ENCODE peak calls at places on chromosomes 13 and 19, in four cellular contexts. I is uterus, M is body of pancreas, A is IMR-90. J is an unnamed sample.

GRCh38 chr13:65265988-65266387 is 1964.1 kb downstream of the PCDH9 start:
- DNase-seq in I (no peak), A (no peak), M (no peak), J (no peak)

GRCh38 chr13:34682406-34682805 is 259.7 kb upstream of the NBEA start:
- DNase-seq in M (no peak), A (no peak), I (no peak), J (no peak)

GRCh38 chr19:53131085-53131484 is 1.6 kb downstream of the ZNF415 start:
- DNase-seq in M (no peak), I (no peak), A (no peak), J (no peak)

GRCh38 chr13:79589605-79590511 is 108.9 kb downstream of the NDFIP2 start:
- DNase-seq in M (no peak), A (no peak), I (no peak), J (no peak)

GRCh38 chr13:30158774-30159445 is 148.4 kb downstream of the KATNAL1 start:
- DNase-seq in I (peak; percentile 55), A (peak; percentile 71), M (no peak), J (peak; percentile 75)

GRCh38 chr13:92842145-92842544 is 384.5 kb upstream of the GPC6 start:
- DNase-seq in M (no peak), A (peak; percentile 88), I (no peak), J (no peak)

GRCh38 chr19:40703029-40703755 is 12.7 kb upstream of the NUMBL start:
- DNase-seq in A (no peak), M (no peak), I (no peak), J (no peak)

GRCh38 chr19:790971-791604 is 6.2 kb upstream of the PTBP1 start:
- DNase-seq in I (no peak), M (no peak), A (no peak), J (no peak)

GRCh38 chr19:49327878-49328544 is 3.0 kb upstream of the SLC6A16 start:
- DNase-seq in M (no peak), I (no peak), A (peak; percentile 23), J (no peak)

GRCh38 chr13:28805193-28805819 is 14.8 kb upstream of the MTUS2 start:
- DNase-seq in M (no peak), A (no peak), I (no peak), J (no peak)

GRCh38 chr13:113555141-113555540 is 29.4 kb upstream of the TFDP1 start:
- DNase-seq in A (no peak), M (no peak), I (no peak), J (no peak)

GRCh38 chr13:73657821-73658540 is 476.2 kb downstream of the KLF12 start:
- DNase-seq in A (no peak), M (peak; percentile 69), I (peak; percentile 19), J (no peak)

GRCh38 chr19:14542721-14543328 is 13.4 kb downstream of the TECR start:
- DNase-seq in A (no peak), I (no peak), M (no peak), J (no peak)

GRCh38 chr13:89214115-89214514 is 1542.9 kb downstream of the SLITRK5 start:
- DNase-seq in A (no peak), I (no peak), M (no peak), J (no peak)

GRCh38 chr13:100280681-100281080 is 191.8 kb downstream of the PCCA start:
- DNase-seq in M (no peak), I (no peak), A (peak; percentile 14), J (no peak)

DNA sequence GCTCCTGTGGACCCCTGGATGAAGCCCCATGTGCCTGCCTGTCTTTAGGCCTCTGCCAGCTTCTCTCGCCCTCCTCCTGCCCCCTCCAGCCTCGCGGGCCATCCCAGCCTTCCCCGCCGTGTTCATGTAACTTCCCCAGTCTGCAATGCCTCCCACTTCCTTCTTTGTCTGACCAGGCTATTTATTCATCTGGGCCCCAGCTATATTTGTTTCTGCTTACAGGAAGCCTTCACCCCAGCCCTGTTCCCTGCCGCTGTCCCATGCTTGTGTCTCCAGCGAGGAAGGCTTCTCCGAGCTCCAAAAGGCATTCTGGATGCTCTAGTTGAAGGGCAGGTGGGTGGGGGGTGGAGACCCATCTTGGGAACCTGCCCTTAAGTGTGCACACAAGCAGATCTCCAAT is 7.9 kb upstream of the C3 start:
- DNase-seq in A (no peak), M (no peak), I (no peak), J (peak; percentile 52)
- H3K27ac ChIP-seq in A (no peak overlapping the region), M (no peak overlapping the region), I (no peak overlapping the region), J (no peak overlapping the region)

DNA sequence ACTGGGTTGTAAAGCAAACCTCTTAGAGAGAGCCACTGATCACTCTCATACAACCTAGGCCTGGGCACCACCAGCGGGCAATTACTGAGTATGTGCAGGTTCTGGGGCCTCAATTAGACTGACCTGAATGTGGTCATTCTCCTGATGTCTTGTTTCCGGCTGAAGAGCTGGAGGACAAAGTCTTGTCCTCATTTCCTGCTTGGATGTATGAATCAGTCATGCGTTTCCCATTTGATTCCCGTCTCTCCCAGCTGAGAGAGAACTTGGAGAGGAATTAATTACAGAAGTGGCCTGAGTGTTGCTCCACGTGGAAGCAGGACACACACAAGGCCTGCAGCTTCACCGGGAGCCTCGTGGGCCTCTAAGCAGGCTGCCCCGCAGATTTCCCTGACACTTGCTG is 799.3 kb upstream of the ARGLU1 start:
- DNase-seq in A (peak; percentile 58), I (no peak), M (no peak), J (no peak)
- TF ChIP-seq POLR2A in A (no peak), I (no peak), M (no peak), J (no peak)

DNA sequence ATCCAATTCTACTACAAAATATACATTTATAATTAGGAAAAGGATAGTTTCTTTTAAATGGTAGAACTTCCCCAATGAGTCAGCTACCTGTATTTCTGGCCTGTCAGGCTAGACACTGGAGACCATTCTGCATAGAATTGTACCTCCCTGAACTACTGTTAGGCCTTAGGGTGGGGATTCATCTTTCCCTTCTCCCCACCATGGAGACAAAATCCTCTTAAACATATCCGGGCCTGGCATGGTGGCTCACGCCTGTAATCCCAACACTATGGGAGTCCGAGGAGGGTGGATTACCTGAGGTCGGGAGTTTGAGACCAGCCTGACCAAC is 24.5 kb upstream of the TPT1 start:
- DNase-seq in A (no peak), M (no peak), I (no peak), J (no peak)
- H3K27ac ChIP-seq in A (no peak overlapping the region), M (no peak overlapping the region), I (no peak overlapping the region), J (no peak overlapping the region)

DNA sequence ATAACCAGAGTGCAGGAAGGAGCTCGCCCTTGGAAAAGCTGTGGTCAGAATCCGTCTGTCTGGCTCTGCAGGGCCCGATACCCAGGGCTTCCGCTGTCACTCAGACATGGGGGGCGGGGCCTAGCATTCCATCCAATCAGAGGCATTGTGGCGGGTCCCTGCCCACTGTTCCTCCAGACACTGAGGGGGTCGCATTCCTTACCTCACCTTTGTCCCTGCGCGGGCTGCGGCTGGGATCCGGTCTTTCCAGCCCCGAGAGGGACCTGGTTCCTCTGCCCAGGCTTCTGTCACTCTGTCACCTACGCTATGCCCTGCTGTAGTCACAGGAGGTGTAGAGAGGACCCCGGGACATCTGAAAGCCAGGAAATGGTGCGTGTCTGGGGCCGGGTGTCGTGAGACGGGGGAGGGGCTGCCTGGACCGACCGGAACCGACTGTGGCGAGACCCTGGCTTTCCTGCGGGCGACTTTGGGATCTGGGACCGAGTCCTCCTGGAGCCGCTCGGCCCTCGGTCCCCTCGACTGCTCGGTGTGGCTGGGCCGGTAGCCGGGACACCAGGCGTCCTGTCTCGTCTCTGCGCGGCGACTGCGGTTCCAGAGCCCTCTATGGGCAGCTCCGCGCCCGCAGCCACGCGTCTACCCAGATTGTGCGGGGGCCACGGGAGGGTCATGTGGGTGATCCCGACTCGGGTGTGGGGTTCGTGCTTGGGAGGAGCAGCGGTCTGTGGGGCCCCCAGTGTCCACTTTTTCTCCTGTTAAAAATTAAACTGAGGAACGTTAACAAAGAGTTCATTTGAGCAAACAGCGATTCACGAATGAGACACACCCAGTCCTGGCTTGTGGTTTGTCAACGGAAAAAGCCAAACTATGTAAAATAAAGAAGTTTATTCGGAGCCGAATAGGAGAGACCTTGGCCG is at the start of gene ZNF69:
- DNase-seq in A (peak; percentile 62), I (peak; percentile 75), M (peak; percentile 95), J (peak; percentile 91)
- TF ChIP-seq POLR2A in A (no peak), I (no peak), M (peak; percentile 96), J (peak; percentile 57)

GRCh38 chr19:4760285-4760650 is 31.3 kb upstream of the FEM1A start:
- DNase-seq in A (no peak), M (no peak), I (no peak), J (no peak)

GRCh38 chr19:4758659-4759058 is 32.9 kb upstream of the FEM1A start:
- DNase-seq in M (no peak), I (no peak), A (no peak), J (no peak)

GRCh38 chr19:4763021-4763420 is 28.5 kb upstream of the FEM1A start:
- DNase-seq in M (no peak), I (no peak), A (no peak), J (no peak)

GRCh38 chr19:4758082-4758481 is 33.5 kb upstream of the FEM1A start:
- DNase-seq in A (no peak), M (no peak), I (no peak), J (no peak)

GRCh38 chr19:4759388-4760284 is 31.9 kb upstream of the FEM1A start:
- DNase-seq in I (peak; percentile 85), A (peak; percentile 79), M (peak; percentile 92), J (peak; percentile 94)
- H3K27ac ChIP-seq in I (no peak overlapping the region), A (no peak overlapping the region), M (no peak overlapping the region), J (no peak overlapping the region)

DNA sequence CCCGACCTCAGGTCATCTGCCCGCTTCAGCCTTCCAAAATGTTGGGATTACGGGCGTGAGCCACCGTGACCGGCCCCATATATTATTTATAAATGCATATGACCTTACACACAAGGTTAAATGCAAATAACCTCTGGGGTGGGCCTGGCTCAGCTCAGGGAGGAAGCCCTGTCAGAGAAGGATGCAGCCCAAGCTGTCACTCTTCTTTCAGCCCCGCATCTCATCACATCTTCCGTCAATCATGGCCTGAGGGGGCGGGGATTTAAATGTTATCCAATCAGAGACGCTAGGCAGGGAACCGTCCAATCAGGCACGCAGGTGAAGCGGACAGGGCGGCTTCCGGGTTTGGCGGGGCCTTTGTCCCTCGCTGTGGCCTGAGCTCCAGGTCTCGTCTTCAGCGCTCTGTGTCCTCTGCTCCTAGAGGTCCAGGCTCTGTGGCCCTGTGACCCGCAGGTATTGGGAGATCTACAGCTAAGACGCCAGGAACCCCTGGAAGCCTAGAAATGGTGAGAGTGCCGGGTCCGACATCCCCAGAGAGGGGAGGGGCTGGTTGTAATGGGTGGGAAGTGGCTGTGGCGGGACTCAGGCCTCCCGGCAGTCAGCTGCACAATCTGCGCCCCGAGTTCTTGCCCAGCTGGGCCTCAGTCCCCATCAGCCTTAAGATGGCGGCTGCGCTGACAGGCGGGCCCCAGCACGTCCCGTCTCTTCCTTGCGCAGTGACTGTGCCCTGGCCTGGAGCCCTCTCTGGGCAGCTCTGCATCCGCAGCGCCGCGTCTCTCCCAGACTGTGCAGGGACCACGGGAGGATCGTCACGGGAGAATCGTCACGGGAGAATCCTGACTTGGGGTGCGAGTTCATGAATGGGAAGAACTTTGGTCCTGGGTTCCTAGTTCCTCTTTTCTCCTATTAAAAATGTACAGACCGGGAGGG is at the start of gene ZNF430:
- DNase-seq in M (peak; percentile 91), I (peak; percentile 90), A (peak; percentile 90), J (peak; percentile 96)
- TF ChIP-seq POLR2A in M (peak; percentile 83), I (no peak), A (peak; percentile 71), J (peak; percentile 21)

GRCh38 chr13:23610966-23611486 is 40.8 kb downstream of the TNFRSF19 start:
- DNase-seq in A (peak; percentile 53), M (no peak), I (no peak), J (no peak)
- H3K27ac ChIP-seq in A (peak overlapping the region; percentile 75), M (no peak overlapping the region), I (peak overlapping the region; percentile 78), J (no peak overlapping the region)

GRCh38 chr19:18425515-18426415 is 6.6 kb downstream of the SSBP4 start:
- DNase-seq in A (peak; percentile 62), M (no peak), I (peak; percentile 82), J (peak; percentile 88)
- TF ChIP-seq POLR2A in A (no peak), M (no peak), I (no peak), J (no peak)

J was measured in sigmoid colon.